ENCODE peak calls at places on chromosomes 7 and 10, in four cellular contexts. One of them, this sample, is unnamed.

GRCh38 chr7:19690736-19691135 is 18.1 kb downstream of the POLR1F start:
- DNase-seq in sigmoid colon: no peak
- DNase-seq in A549: no peak
- DNase-seq in GM04504: no peak
- DNase-seq in this sample: no peak

GRCh38 chr10:91590904-91591791 is 41.7 kb downstream of the PPP1R3C start:
- DNase-seq in sigmoid colon: peak
- DNase-seq in A549: peak
- DNase-seq in GM04504: no peak
- DNase-seq in this sample: no peak

GRCh38 chr7:140007051-140007690 is 55.6 kb downstream of the PARP12 start:
- DNase-seq in sigmoid colon: peak
- DNase-seq in A549: no peak
- DNase-seq in GM04504: no peak
- DNase-seq in this sample: no peak

GRCh38 chr7:19773361-19773760 is at the start of gene TMEM196:
- DNase-seq in sigmoid colon: no peak
- DNase-seq in A549: no peak
- DNase-seq in GM04504: no peak
- DNase-seq in this sample: no peak

GRCh38 chr7:149624006-149624405 is 126.4 kb upstream of the ZNF746 start:
- DNase-seq in sigmoid colon: peak
- DNase-seq in A549: no peak
- DNase-seq in GM04504: no peak
- DNase-seq in this sample: no peak

GRCh38 chr10:124624875-124625274 is 119.3 kb downstream of the FAM53B start:
- DNase-seq in sigmoid colon: no peak
- DNase-seq in A549: no peak
- DNase-seq in GM04504: no peak
- DNase-seq in this sample: no peak

GRCh38 chr7:151342102-151342646 is 562 bp downstream of the NUB1 start:
- DNase-seq in sigmoid colon: no peak
- DNase-seq in A549: no peak
- DNase-seq in GM04504: no peak
- DNase-seq in this sample: no peak

GRCh38 chr10:114855776-114856543 is 34.4 kb downstream of the FHIP2A start:
- DNase-seq in sigmoid colon: no peak
- DNase-seq in A549: no peak
- DNase-seq in GM04504: no peak
- DNase-seq in this sample: no peak

GRCh38 chr10:108911814-108912541 is 1011.3 kb downstream of the XPNPEP1 start:
- DNase-seq in sigmoid colon: peak
- DNase-seq in A549: peak
- DNase-seq in GM04504: peak
- DNase-seq in this sample: no peak

GRCh38 chr7:93245525-93246432 is 13.6 kb downstream of the VPS50 start:
- DNase-seq in sigmoid colon: no peak
- DNase-seq in A549: no peak
- DNase-seq in GM04504: no peak
- DNase-seq in this sample: no peak

GRCh38 chr10:29063806-29064644 is 224.8 kb upstream of the LYZL1 start:
- DNase-seq in sigmoid colon: no peak
- DNase-seq in A549: peak
- DNase-seq in GM04504: no peak
- DNase-seq in this sample: no peak

GRCh38 chr10:107019154-107019553 is 145.4 kb downstream of the SORCS1 start:
- DNase-seq in sigmoid colon: no peak
- DNase-seq in A549: no peak
- DNase-seq in GM04504: no peak
- DNase-seq in this sample: no peak

GRCh38 chr10:10869592-10869991 is 148.1 kb upstream of the CELF2 start:
- DNase-seq in sigmoid colon: no peak
- DNase-seq in A549: no peak
- DNase-seq in GM04504: no peak
- DNase-seq in this sample: no peak

GRCh38 chr7:42222119-42222518 is 14.9 kb downstream of the GLI3 start:
- DNase-seq in sigmoid colon: no peak
- DNase-seq in A549: no peak
- DNase-seq in GM04504: no peak
- DNase-seq in this sample: no peak

GRCh38 chr10:125411724-125412123 is 251.4 kb upstream of the CTBP2 start:
- DNase-seq in sigmoid colon: no peak
- DNase-seq in A549: no peak
- DNase-seq in GM04504: peak
- DNase-seq in this sample: no peak

GRCh38 chr7:151727579-151728285 is 149.2 kb downstream of the PRKAG2 start:
- DNase-seq in sigmoid colon: peak
- DNase-seq in A549: peak
- DNase-seq in GM04504: peak
- DNase-seq in this sample: peak

GRCh38 chr7:14717169-14717568 is 185.4 kb downstream of the DGKB start:
- DNase-seq in sigmoid colon: no peak
- DNase-seq in A549: no peak
- DNase-seq in GM04504: no peak
- DNase-seq in this sample: no peak

GRCh38 chr10:102009801-102010425 is 46.1 kb downstream of the ARMH3 start:
- DNase-seq in sigmoid colon: peak
- DNase-seq in A549: peak
- DNase-seq in GM04504: peak
- DNase-seq in this sample: no peak

GRCh38 chr10:92990615-92991014 is 70.0 kb upstream of the CYP26C1 start:
- DNase-seq in sigmoid colon: no peak
- DNase-seq in A549: no peak
- DNase-seq in GM04504: no peak
- DNase-seq in this sample: no peak

GRCh38 chr7:24576171-24577052 is 3.2 kb downstream of the PALS2 start:
- DNase-seq in sigmoid colon: no peak
- DNase-seq in A549: peak
- DNase-seq in GM04504: peak
- DNase-seq in this sample: no peak

GRCh38 chr10:60901561-60902235 is 42.3 kb downstream of the RHOBTB1 start:
- DNase-seq in sigmoid colon: no peak
- DNase-seq in A549: no peak
- DNase-seq in GM04504: no peak
- DNase-seq in this sample: no peak

GRCh38 chr10:116704926-116705325 is 37.4 kb downstream of the HSPA12A start:
- DNase-seq in sigmoid colon: no peak
- DNase-seq in A549: no peak
- DNase-seq in GM04504: no peak
- DNase-seq in this sample: no peak

GRCh38 chr7:148911626-148912025 is 27.5 kb upstream of the EZH2 start:
- DNase-seq in sigmoid colon: no peak
- DNase-seq in A549: no peak
- DNase-seq in GM04504: no peak
- DNase-seq in this sample: no peak

GRCh38 chr7:104371216-104371796 is 42.9 kb downstream of the LHFPL3 start:
- DNase-seq in sigmoid colon: no peak
- DNase-seq in A549: no peak
- DNase-seq in GM04504: no peak
- DNase-seq in this sample: no peak

GRCh38 chr7:101814081-101814995 is 3.1 kb upstream of the CUX1 start:
- DNase-seq in sigmoid colon: peak
- DNase-seq in A549: peak
- DNase-seq in GM04504: no peak
- DNase-seq in this sample: peak

GRCh38 chr7:158263110-158263963 is 324.3 kb downstream of the PTPRN2 start:
- DNase-seq in sigmoid colon: peak
- DNase-seq in A549: no peak
- DNase-seq in GM04504: no peak
- DNase-seq in this sample: no peak

GRCh38 chr7:122746948-122747347 is 44.2 kb upstream of the RNF148 start:
- DNase-seq in sigmoid colon: no peak
- DNase-seq in A549: no peak
- DNase-seq in GM04504: no peak
- DNase-seq in this sample: no peak

GRCh38 chr7:22339725-22340390 is 17.1 kb downstream of the RAPGEF5 start:
- DNase-seq in sigmoid colon: no peak
- DNase-seq in A549: no peak
- DNase-seq in GM04504: no peak
- DNase-seq in this sample: no peak

GRCh38 chr10:49628599-49628998 is 14.8 kb downstream of the CHAT start:
- DNase-seq in sigmoid colon: no peak
- DNase-seq in A549: no peak
- DNase-seq in GM04504: no peak
- DNase-seq in this sample: no peak

GRCh38 chr7:7992502-7992901 is 23.9 kb downstream of the GLCCI1 start:
- DNase-seq in sigmoid colon: no peak
- DNase-seq in A549: no peak
- DNase-seq in GM04504: no peak
- DNase-seq in this sample: no peak

GRCh38 chr10:103238506-103239252 is 7.0 kb upstream of the RPEL1 start:
- DNase-seq in sigmoid colon: no peak
- DNase-seq in A549: peak
- DNase-seq in GM04504: peak
- DNase-seq in this sample: no peak

GRCh38 chr10:8044908-8045727 is 9.4 kb upstream of the GATA3 start:
- DNase-seq in sigmoid colon: peak
- DNase-seq in A549: no peak
- DNase-seq in GM04504: no peak
- DNase-seq in this sample: no peak

GRCh38 chr7:142997590-142997989 is 29.3 kb downstream of the OR9A2 start:
- DNase-seq in sigmoid colon: no peak
- DNase-seq in A549: no peak
- DNase-seq in GM04504: no peak
- DNase-seq in this sample: no peak

GRCh38 chr7:136600475-136600874 is 268.0 kb upstream of the CHRM2 start:
- DNase-seq in sigmoid colon: no peak
- DNase-seq in A549: no peak
- DNase-seq in GM04504: no peak
- DNase-seq in this sample: no peak

GRCh38 chr7:44325811-44326241 is 432 bp upstream of the CAMK2B start:
- DNase-seq in sigmoid colon: no peak
- DNase-seq in A549: no peak
- DNase-seq in GM04504: no peak
- DNase-seq in this sample: no peak

GRCh38 chr10:127035827-127036226 is 130.6 kb downstream of the DOCK1 start:
- DNase-seq in sigmoid colon: no peak
- DNase-seq in A549: no peak
- DNase-seq in GM04504: no peak
- DNase-seq in this sample: no peak

GRCh38 chr7:84746347-84746746 is 440.5 kb downstream of the SEMA3D start:
- DNase-seq in sigmoid colon: no peak
- DNase-seq in A549: no peak
- DNase-seq in GM04504: peak
- DNase-seq in this sample: no peak

GRCh38 chr10:77247076-77247561 is 390.5 kb downstream of the KCNMA1 start:
- DNase-seq in sigmoid colon: no peak
- DNase-seq in A549: no peak
- DNase-seq in GM04504: no peak
- DNase-seq in this sample: no peak

GRCh38 chr10:125340871-125341270 is 180.5 kb upstream of the CTBP2 start:
- DNase-seq in sigmoid colon: no peak
- DNase-seq in A549: no peak
- DNase-seq in GM04504: no peak
- DNase-seq in this sample: no peak

GRCh38 chr7:33334349-33334748 is 205.0 kb downstream of the BBS9 start:
- DNase-seq in sigmoid colon: no peak
- DNase-seq in A549: no peak
- DNase-seq in GM04504: no peak
- DNase-seq in this sample: no peak

This sample was measured in NK-92 treated with Interleukin-12 subunit alpha and Interleukin-12 subunit beta, amount 100 ng/mL, for 24 hours.